ENCODE peak calls at places on chromosomes 1 and 21, in six cellular contexts. One of them, this sample, is unnamed.
A peak's percentile ranks its signal among the peaks of the same experiment; 100 is the strongest.

GRCh38 chr1:175449306-175449705 is 256.7 kb upstream of the KIAA0040 start:
- DNase-seq in Panc1: no peak
- DNase-seq in upper lobe of left lung: no peak
- DNase-seq in GM23338: no peak
- DNase-seq in SK-N-SH: no peak
- DNase-seq in suprapubic skin: no peak
- DNase-seq in this sample: no peak

GRCh38 chr1:94986783-94987182 is 59.9 kb upstream of the CNN3 start:
- DNase-seq in SK-N-SH: no peak
- DNase-seq in Panc1: no peak
- DNase-seq in GM23338: no peak
- DNase-seq in suprapubic skin: no peak
- DNase-seq in upper lobe of left lung: no peak
- DNase-seq in this sample: no peak

GRCh38 chr1:145719230-145720079 is at the start of gene CD160:
- DNase-seq in SK-N-SH: no peak
- DNase-seq in upper lobe of left lung: no peak
- DNase-seq in Panc1: no peak
- DNase-seq in suprapubic skin: no peak
- DNase-seq in GM23338: peak; percentile 32
- DNase-seq in this sample: no peak

GRCh38 chr1:113904292-113904673 is 316 bp downstream of the AP4B1 start:
- DNase-seq in Panc1: no peak
- DNase-seq in GM23338: peak; percentile 79
- DNase-seq in upper lobe of left lung: no peak
- DNase-seq in SK-N-SH: peak; percentile 44
- DNase-seq in suprapubic skin: no peak
- DNase-seq in this sample: no peak

GRCh38 chr21:43866659-43867331 is 1.8 kb downstream of the AGPAT3 start:
- DNase-seq in GM23338: no peak
- DNase-seq in SK-N-SH: no peak
- DNase-seq in Panc1: no peak
- DNase-seq in upper lobe of left lung: peak; percentile 76
- DNase-seq in suprapubic skin: no peak
- DNase-seq in this sample: no peak

GRCh38 chr1:21201650-21202049 is 25.0 kb upstream of the EIF4G3 start:
- DNase-seq in upper lobe of left lung: no peak
- DNase-seq in Panc1: no peak
- DNase-seq in suprapubic skin: no peak
- DNase-seq in SK-N-SH: no peak
- DNase-seq in GM23338: no peak
- DNase-seq in this sample: no peak

GRCh38 chr1:176837708-176838107 is 326.8 kb downstream of the ASTN1 start:
- DNase-seq in SK-N-SH: no peak
- DNase-seq in suprapubic skin: no peak
- DNase-seq in GM23338: no peak
- DNase-seq in upper lobe of left lung: no peak
- DNase-seq in Panc1: no peak
- DNase-seq in this sample: no peak

GRCh38 chr1:232499151-232499550 is 130.8 kb downstream of the SIPA1L2 start:
- DNase-seq in suprapubic skin: no peak
- DNase-seq in upper lobe of left lung: no peak
- DNase-seq in Panc1: no peak
- DNase-seq in GM23338: no peak
- DNase-seq in SK-N-SH: no peak
- DNase-seq in this sample: no peak

GRCh38 chr1:47841356-47841755 is 155.8 kb downstream of the TRABD2B start:
- DNase-seq in Panc1: no peak
- DNase-seq in upper lobe of left lung: no peak
- DNase-seq in GM23338: no peak
- DNase-seq in SK-N-SH: no peak
- DNase-seq in suprapubic skin: peak; percentile 24
- DNase-seq in this sample: no peak

GRCh38 chr21:45709127-45709526 is 65.6 kb downstream of the PCBP3 start:
- DNase-seq in Panc1: no peak
- DNase-seq in upper lobe of left lung: no peak
- DNase-seq in suprapubic skin: no peak
- DNase-seq in GM23338: no peak
- DNase-seq in SK-N-SH: no peak
- DNase-seq in this sample: no peak

GRCh38 chr1:235873045-235873444 is 6.3 kb upstream of the LYST start:
- DNase-seq in SK-N-SH: no peak
- DNase-seq in upper lobe of left lung: no peak
- DNase-seq in GM23338: no peak
- DNase-seq in Panc1: no peak
- DNase-seq in suprapubic skin: no peak
- DNase-seq in this sample: no peak

GRCh38 chr1:39196244-39197215 is 8.0 kb upstream of the MACF1 start:
- DNase-seq in GM23338: no peak
- DNase-seq in suprapubic skin: no peak
- DNase-seq in SK-N-SH: peak; percentile 33
- DNase-seq in Panc1: no peak
- DNase-seq in upper lobe of left lung: no peak
- DNase-seq in this sample: no peak

GRCh38 chr1:226568077-226568831 is 19.7 kb downstream of the STUM start:
- DNase-seq in SK-N-SH: peak; percentile 62
- DNase-seq in Panc1: no peak
- DNase-seq in upper lobe of left lung: no peak
- DNase-seq in GM23338: peak; percentile 65
- DNase-seq in suprapubic skin: peak; percentile 56
- DNase-seq in this sample: no peak

GRCh38 chr21:34092241-34092921 is 19.0 kb downstream of the MRPS6 start:
- DNase-seq in suprapubic skin: no peak
- DNase-seq in GM23338: peak; percentile 30
- DNase-seq in Panc1: no peak
- DNase-seq in upper lobe of left lung: no peak
- DNase-seq in SK-N-SH: no peak
- DNase-seq in this sample: no peak

GRCh38 chr1:91830242-91831131 is 55.5 kb downstream of the TGFBR3 start:
- DNase-seq in Panc1: no peak
- DNase-seq in upper lobe of left lung: peak; percentile 27
- DNase-seq in GM23338: no peak
- DNase-seq in suprapubic skin: peak; percentile 84
- DNase-seq in SK-N-SH: no peak
- DNase-seq in this sample: no peak

GRCh38 chr1:199691540-199691939 is 336.0 kb upstream of the NR5A2 start:
- DNase-seq in SK-N-SH: no peak
- DNase-seq in suprapubic skin: no peak
- DNase-seq in GM23338: peak; percentile 32
- DNase-seq in Panc1: peak; percentile 59
- DNase-seq in upper lobe of left lung: peak; percentile 35
- DNase-seq in this sample: no peak

GRCh38 chr1:117534995-117535467 is 70.8 kb upstream of the TENT5C start:
- DNase-seq in Panc1: no peak
- DNase-seq in upper lobe of left lung: peak; percentile 30
- DNase-seq in suprapubic skin: no peak
- DNase-seq in SK-N-SH: peak; percentile 56
- DNase-seq in GM23338: peak; percentile 92
- DNase-seq in this sample: no peak

GRCh38 chr1:4616831-4617465 is 37.5 kb upstream of the AJAP1 start:
- DNase-seq in GM23338: no peak
- DNase-seq in suprapubic skin: no peak
- DNase-seq in Panc1: no peak
- DNase-seq in upper lobe of left lung: no peak
- DNase-seq in SK-N-SH: no peak
- DNase-seq in this sample: no peak

DNA sequence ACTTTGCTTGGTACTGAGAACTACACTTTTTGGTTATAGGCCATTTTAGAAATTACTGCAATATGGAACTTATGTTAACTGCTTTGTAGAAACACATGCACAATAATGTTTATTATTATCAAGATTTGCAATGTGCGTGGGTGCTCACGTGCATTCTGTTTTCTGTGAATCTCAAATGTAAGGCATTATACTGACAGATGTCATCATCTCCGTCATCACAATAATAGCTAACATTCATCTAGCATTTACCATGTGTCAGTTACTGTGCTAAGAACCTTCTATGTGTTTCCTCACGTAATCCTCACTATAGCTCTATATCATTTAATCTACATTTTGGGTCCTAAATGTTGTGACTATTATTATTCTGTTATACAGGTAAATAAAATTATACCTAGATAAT is 1214.8 kb upstream of the ADGRL4 start:
- DNase-seq in suprapubic skin: no peak
- DNase-seq in upper lobe of left lung: no peak
- DNase-seq in GM23338: no peak
- DNase-seq in SK-N-SH: no peak
- DNase-seq in Panc1: no peak
- DNase-seq in this sample: no peak
- TF ChIP-seq POLR2AphosphoS5 in suprapubic skin: no peak
- TF ChIP-seq POLR2AphosphoS5 in upper lobe of left lung: no peak
- TF ChIP-seq POLR2AphosphoS5 in GM23338: no peak
- TF ChIP-seq POLR2AphosphoS5 in SK-N-SH: no peak
- TF ChIP-seq POLR2AphosphoS5 in Panc1: no peak
- TF ChIP-seq POLR2AphosphoS5 in this sample: no peak

GRCh38 chr21:31618696-31619430 is 40.6 kb upstream of the SOD1 start:
- DNase-seq in SK-N-SH: no peak
- DNase-seq in suprapubic skin: no peak
- DNase-seq in upper lobe of left lung: no peak
- DNase-seq in GM23338: no peak
- DNase-seq in Panc1: no peak
- DNase-seq in this sample: no peak

GRCh38 chr21:31611445-31611844 is 48.0 kb upstream of the SOD1 start:
- DNase-seq in suprapubic skin: no peak
- DNase-seq in Panc1: no peak
- DNase-seq in GM23338: no peak
- DNase-seq in upper lobe of left lung: no peak
- DNase-seq in SK-N-SH: no peak
- DNase-seq in this sample: no peak

GRCh38 chr21:31614705-31615104 is 44.8 kb upstream of the SOD1 start:
- DNase-seq in Panc1: no peak
- DNase-seq in SK-N-SH: no peak
- DNase-seq in suprapubic skin: no peak
- DNase-seq in GM23338: no peak
- DNase-seq in upper lobe of left lung: no peak
- DNase-seq in this sample: no peak

GRCh38 chr21:31612889-31613785 is 46.4 kb upstream of the SOD1 start:
- DNase-seq in upper lobe of left lung: peak; percentile 24
- DNase-seq in Panc1: no peak
- DNase-seq in suprapubic skin: no peak
- DNase-seq in GM23338: no peak
- DNase-seq in SK-N-SH: no peak
- DNase-seq in this sample: no peak

DNA sequence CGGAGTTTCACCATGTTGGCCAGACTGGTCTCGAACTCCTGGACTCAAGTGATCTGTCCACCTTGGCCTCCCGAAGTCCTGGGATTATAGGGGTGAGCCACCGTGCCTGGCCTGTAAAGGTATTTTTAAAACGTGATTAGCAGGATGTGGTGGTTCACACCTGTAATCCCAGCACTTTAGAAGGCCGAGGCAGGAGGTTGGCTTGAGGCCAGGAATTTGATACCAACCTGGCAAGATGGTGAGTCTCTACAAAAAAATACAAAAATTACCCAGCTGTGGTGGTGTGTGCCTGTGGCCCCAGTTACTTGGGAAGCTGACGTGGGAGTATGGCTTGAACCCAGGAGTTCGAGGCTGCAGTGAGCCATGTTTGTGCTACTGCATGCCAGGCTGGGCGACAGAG is 43.3 kb upstream of the SOD1 start:
- DNase-seq in upper lobe of left lung: no peak
- DNase-seq in GM23338: no peak
- DNase-seq in Panc1: no peak
- DNase-seq in suprapubic skin: no peak
- DNase-seq in SK-N-SH: no peak
- DNase-seq in this sample: no peak
- H3K36me3 ChIP-seq in upper lobe of left lung: no peaks in the 10 kb centered on the region
- H3K36me3 ChIP-seq in GM23338: no peaks in the 10 kb centered on the region
- H3K36me3 ChIP-seq in Panc1: no peaks in the 10 kb centered on the region
- H3K36me3 ChIP-seq in suprapubic skin: no peaks in the 10 kb centered on the region
- H3K36me3 ChIP-seq in SK-N-SH: no peaks in the 10 kb centered on the region
- H3K36me3 ChIP-seq in this sample: no peaks in the 10 kb centered on the region

DNA sequence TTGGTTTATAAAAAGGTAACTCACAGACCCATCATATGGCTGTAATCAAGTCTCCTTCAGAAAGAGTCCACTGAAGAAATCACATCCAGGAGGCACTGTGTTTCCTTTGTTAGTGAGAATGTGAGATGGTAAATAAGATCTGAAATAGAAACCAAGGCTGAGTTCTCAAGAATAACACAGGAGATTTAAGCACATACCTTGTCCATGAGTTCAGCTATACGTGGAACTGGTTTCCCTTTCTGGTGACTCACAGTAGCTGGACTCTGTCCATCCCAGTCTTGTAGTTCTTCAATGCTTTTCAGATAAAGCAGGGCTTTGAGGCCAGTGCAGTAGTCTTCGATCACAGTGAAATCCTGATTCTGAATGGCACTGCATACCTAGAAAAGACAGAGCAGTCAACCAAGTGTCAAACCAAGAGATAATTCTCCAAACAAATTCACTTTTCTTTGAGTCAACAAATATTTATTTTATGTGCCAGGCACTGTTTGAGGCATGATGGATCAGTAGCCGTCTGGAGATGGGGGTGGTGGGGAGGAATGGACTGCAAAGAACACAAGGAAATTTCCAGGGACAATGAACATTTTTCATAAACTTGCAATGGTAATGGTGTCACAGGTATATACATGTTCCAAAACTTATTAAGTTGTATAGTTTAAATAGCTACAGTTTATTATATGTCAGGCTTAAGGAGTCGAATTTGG is 471.4 kb downstream of the PTBP2 start:
- DNase-seq in SK-N-SH: no peak
- DNase-seq in GM23338: no peak
- DNase-seq in upper lobe of left lung: no peak
- DNase-seq in suprapubic skin: no peak
- DNase-seq in Panc1: peak; percentile 78
- DNase-seq in this sample: no peak
- TF ChIP-seq CTCF in SK-N-SH: peak; percentile 51
- TF ChIP-seq CTCF in GM23338: no peak
- TF ChIP-seq CTCF in upper lobe of left lung: no peak
- TF ChIP-seq CTCF in suprapubic skin: no peak
- TF ChIP-seq CTCF in Panc1: peak; percentile 11
- TF ChIP-seq CTCF in this sample: no peak

GRCh38 chr1:159783724-159784123 is 3.0 kb downstream of the DUSP23 start:
- DNase-seq in SK-N-SH: no peak
- DNase-seq in suprapubic skin: no peak
- DNase-seq in upper lobe of left lung: no peak
- DNase-seq in Panc1: no peak
- DNase-seq in GM23338: peak; percentile 64
- DNase-seq in this sample: no peak
- TF ChIP-seq POLR2AphosphoS5 in SK-N-SH: no peak
- TF ChIP-seq POLR2AphosphoS5 in suprapubic skin: no peak
- TF ChIP-seq POLR2AphosphoS5 in upper lobe of left lung: no peak
- TF ChIP-seq POLR2AphosphoS5 in Panc1: no peak
- TF ChIP-seq POLR2AphosphoS5 in GM23338: no peak
- TF ChIP-seq POLR2AphosphoS5 in this sample: no peak

This sample was measured in vagina.